ENCODE peak calls at places on chromosomes 2 and 18, in ten cellular contexts. Z is psoas muscle, A is Panc1, Y is HCT116, E is astrocyte of the cerebellum, L is fibroblast of mammary gland, W is GM20000, B is left ventricle myocardium inferior, R is tibial artery, X is GM13976. F is an unnamed sample.

GRCh38 chr2:178109813-178110212 is 2.4 kb upstream of the RBM45 start:
- DNase-seq in L (peak), R (no peak), A (no peak), Y (peak), Z (no peak), W (peak), B (no peak), E (peak), X (peak), F (peak)

GRCh38 chr2:6977095-6977777 is 60.0 kb downstream of the RNF144A start:
- DNase-seq in X (no peak), Z (peak), W (no peak), E (peak), Y (no peak), L (peak), R (peak), B (peak), A (peak), F (no peak)

GRCh38 chr2:74391209-74391579 is 11.1 kb upstream of the DCTN1 start:
- DNase-seq in R (no peak), Y (no peak), X (no peak), A (no peak), E (no peak), B (no peak), Z (no peak), L (no peak), W (no peak), F (no peak)

GRCh38 chr18:28357785-28358401 is 181.0 kb upstream of the CDH2 start:
- DNase-seq in L (no peak), Z (no peak), R (no peak), Y (peak), A (no peak), E (no peak), B (no peak), W (no peak), X (no peak), F (no peak)

GRCh38 chr2:70360661-70361316 is 58.9 kb upstream of the FAM136A start:
- DNase-seq in B (no peak), A (no peak), W (no peak), X (no peak), E (no peak), Y (peak), R (no peak), Z (no peak), L (no peak), F (no peak)

GRCh38 chr18:49015886-49016647 is 65.3 kb upstream of the SMAD7 start:
- DNase-seq in X (no peak), Y (no peak), R (peak), W (no peak), A (no peak), B (no peak), Z (peak), E (no peak), L (no peak), F (no peak)

GRCh38 chr2:75173746-75174145 is 25.6 kb downstream of the TACR1 start:
- DNase-seq in B (no peak), E (no peak), R (no peak), Y (no peak), L (no peak), A (no peak), Z (no peak), X (no peak), W (no peak), F (no peak)

GRCh38 chr2:66281980-66282379 is 152.9 kb upstream of the MEIS1 start:
- DNase-seq in L (no peak), B (no peak), R (no peak), E (no peak), X (no peak), Z (no peak), A (no peak), Y (no peak), W (no peak), F (no peak)

GRCh38 chr2:111121873-111122630 is 1.3 kb downstream of the BCL2L11 start:
- DNase-seq in R (peak), E (peak), Y (peak), L (peak), Z (peak), W (peak), X (peak), B (peak), A (no peak), F (peak)

GRCh38 chr2:226362991-226363390 is 436.6 kb downstream of the IRS1 start:
- DNase-seq in Z (no peak), Y (no peak), X (no peak), R (no peak), L (peak), B (no peak), A (no peak), W (no peak), E (no peak), F (no peak)

GRCh38 chr2:221318751-221319150 is 253.4 kb downstream of the EPHA4 start:
- DNase-seq in B (no peak), R (no peak), Y (no peak), W (no peak), A (no peak), E (no peak), L (no peak), X (no peak), Z (no peak), F (no peak)

GRCh38 chr2:232951891-232952290 is 61.2 kb downstream of the NGEF start:
- DNase-seq in Z (no peak), W (no peak), E (no peak), B (no peak), Y (no peak), R (no peak), A (no peak), X (no peak), L (peak), F (no peak)

GRCh38 chr18:31041346-31042067 is 1.0 kb downstream of the DSC3 start:
- DNase-seq in A (no peak), Z (peak), Y (no peak), R (no peak), E (no peak), B (no peak), W (peak), X (peak), L (no peak), F (peak)

GRCh38 chr2:120604767-120605166 is 130.9 kb upstream of the GLI2 start:
- DNase-seq in Z (no peak), A (no peak), B (peak), Y (no peak), X (no peak), W (no peak), E (no peak), L (no peak), R (no peak), F (no peak)

DNA sequence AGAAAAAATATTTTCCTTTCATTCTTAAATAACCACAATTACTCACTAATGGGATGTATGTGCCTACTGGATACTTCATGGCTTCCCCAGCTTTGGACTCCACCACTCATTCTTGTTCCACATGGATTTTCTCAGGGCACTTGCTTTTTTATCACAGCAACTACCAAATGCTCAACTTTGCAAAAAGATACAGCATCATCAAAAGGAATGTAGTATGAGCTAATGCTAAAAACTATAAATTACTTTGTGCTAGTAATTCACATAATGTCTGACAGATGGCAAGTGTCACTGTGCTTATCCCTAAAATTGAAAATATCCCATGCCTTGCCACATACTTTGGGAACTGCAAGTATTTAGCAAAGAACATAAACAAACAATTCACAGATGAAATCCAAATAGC is 130.4 kb upstream of the ZFP36L2 start:
- DNase-seq in X (no peak), E (no peak), A (no peak), Z (no peak), L (peak), W (no peak), B (no peak), Y (no peak), R (no peak), F (no peak)
- TF ChIP-seq CTCF in X (no peak), E (no peak), A (no peak), Z (no peak), L (no peak), W (no peak), B (no peak), Y (no peak), R (no peak), F (no peak)

GRCh38 chr2:202054716-202055115 is 18.3 kb upstream of the KIAA2012 start:
- DNase-seq in Z (no peak), Y (no peak), X (no peak), L (no peak), E (no peak), A (no peak), R (no peak), B (no peak), W (no peak), F (no peak)

GRCh38 chr2:202060218-202060617 is 12.8 kb upstream of the KIAA2012 start:
- DNase-seq in Z (no peak), L (no peak), X (no peak), B (no peak), Y (no peak), E (no peak), A (no peak), W (no peak), R (no peak), F (no peak)

GRCh38 chr2:202051499-202052161 is 18.0 kb downstream of the FZD7 start:
- DNase-seq in B (no peak), L (no peak), W (no peak), R (no peak), A (no peak), Z (no peak), E (peak), Y (no peak), X (no peak), F (no peak)

GRCh38 chr2:202052235-202052634 is 18.6 kb downstream of the FZD7 start:
- DNase-seq in E (no peak), B (no peak), R (no peak), Y (no peak), X (no peak), A (no peak), W (no peak), Z (no peak), L (no peak), F (no peak)

DNA sequence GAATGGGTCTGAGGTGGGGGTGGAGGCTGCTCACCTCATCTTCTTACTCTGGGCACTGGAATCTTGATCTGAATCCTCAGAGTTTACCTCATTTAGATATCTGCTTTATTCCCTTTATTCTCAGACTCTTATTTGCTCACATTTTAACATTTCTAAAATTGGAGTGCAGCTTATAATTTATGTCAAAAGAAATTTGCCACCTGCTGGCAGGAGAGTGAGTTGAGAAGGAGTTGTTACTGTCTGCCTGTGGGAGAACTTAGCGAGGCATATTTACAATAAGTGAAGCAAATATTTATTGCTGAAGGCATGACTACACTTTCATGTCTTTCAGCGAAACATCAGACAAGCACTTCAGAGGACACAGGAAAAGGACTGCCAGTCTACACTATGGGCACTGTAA is 16.4 kb upstream of the KIAA2012 start:
- DNase-seq in Y (no peak), W (no peak), E (no peak), A (no peak), B (no peak), R (no peak), L (peak), X (no peak), Z (no peak), F (no peak)
- TF ChIP-seq CTCF in Y (peak), W (no peak), E (peak), A (peak), B (peak), R (peak), L (peak), X (no peak), Z (peak), F (peak)

GRCh38 chr18:56083097-56083865 is 495.3 kb upstream of the TCF4 start:
- DNase-seq in A (no peak), X (no peak), W (no peak), B (peak), Z (peak), L (peak), E (peak), R (no peak), Y (no peak), F (no peak)
- TF ChIP-seq CTCF in A (no peak), X (no peak), W (no peak), B (peak), Z (peak), L (peak), E (no peak), R (no peak), Y (no peak), F (no peak)

GRCh38 chr2:191176801-191177438 is 26.1 kb upstream of the STAT4 start:
- DNase-seq in Z (no peak), L (no peak), X (no peak), W (no peak), R (no peak), Y (no peak), E (no peak), B (no peak), A (no peak), F (no peak)
- TF ChIP-seq CTCF in Z (no peak), L (no peak), X (no peak), W (no peak), R (no peak), Y (no peak), E (no peak), B (no peak), A (no peak), F (no peak)

DNA sequence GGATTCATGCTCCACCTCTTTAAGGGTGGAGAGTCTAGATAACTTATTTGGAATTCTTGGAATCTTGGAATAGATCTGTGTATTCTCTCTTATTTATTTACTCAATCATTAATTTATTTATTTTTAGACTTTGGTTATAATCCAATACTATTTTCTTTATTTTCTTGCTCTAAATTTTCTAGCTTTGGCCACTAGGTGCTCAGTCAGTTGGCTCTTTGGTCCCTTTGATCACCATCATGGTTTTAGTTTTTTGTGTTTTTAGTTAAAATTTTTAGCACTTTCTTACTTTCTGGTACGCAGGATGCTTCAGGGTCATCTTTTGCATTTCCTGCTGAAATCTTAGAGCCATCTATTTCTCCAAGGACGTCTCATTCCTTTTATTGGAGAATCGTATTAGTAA is 5.2 kb upstream of the PLEK start:
- DNase-seq in A (no peak), R (no peak), X (no peak), W (no peak), B (no peak), Y (no peak), L (no peak), E (no peak), Z (no peak), F (no peak)
- TF ChIP-seq CTCF in A (peak), R (no peak), X (no peak), W (no peak), B (no peak), Y (peak), L (peak), E (peak), Z (no peak), F (no peak)

GRCh38 chr2:132416080-132416911 is at the start of gene GPR39:
- DNase-seq in Y (peak), W (no peak), L (peak), A (peak), E (peak), X (no peak), Z (peak), R (peak), B (peak), F (no peak)

GRCh38 chr2:132412021-132412420 is 4.6 kb upstream of the GPR39 start:
- DNase-seq in Y (no peak), W (no peak), L (no peak), E (no peak), X (no peak), A (no peak), R (no peak), Z (no peak), B (no peak), F (no peak)

GRCh38 chr2:132417430-132418035 is 928 bp downstream of the GPR39 start:
- DNase-seq in X (no peak), W (no peak), R (no peak), L (no peak), Z (no peak), B (no peak), Y (no peak), E (no peak), A (no peak), F (no peak)

GRCh38 chr2:132416996-132417395 is 391 bp downstream of the GPR39 start:
- DNase-seq in A (no peak), X (no peak), Z (no peak), B (no peak), W (no peak), Y (no peak), E (no peak), L (no peak), R (no peak), F (no peak)

GRCh38 chr2:132415256-132416079 is 1.1 kb upstream of the GPR39 start:
- DNase-seq in A (no peak), L (peak), W (no peak), R (no peak), B (no peak), X (no peak), E (no peak), Y (no peak), Z (no peak), F (no peak)
- TF ChIP-seq CTCF in A (no peak), L (no peak), W (no peak), R (no peak), B (no peak), X (no peak), E (no peak), Y (no peak), Z (no peak), F (no peak)

GRCh38 chr2:113723411-113723810 is 33.0 kb downstream of the SLC35F5 start:
- DNase-seq in E (no peak), W (no peak), B (no peak), A (no peak), Y (no peak), X (no peak), L (no peak), Z (no peak), R (no peak), F (no peak)

GRCh38 chr2:113716291-113716690 is 40.2 kb downstream of the SLC35F5 start:
- DNase-seq in Z (no peak), X (no peak), E (no peak), A (no peak), Y (no peak), W (no peak), R (no peak), L (peak), B (no peak), F (no peak)

GRCh38 chr2:113724010-113724409 is 32.4 kb downstream of the SLC35F5 start:
- DNase-seq in A (no peak), B (no peak), Y (no peak), L (no peak), X (no peak), W (no peak), E (no peak), R (no peak), Z (no peak), F (no peak)

DNA sequence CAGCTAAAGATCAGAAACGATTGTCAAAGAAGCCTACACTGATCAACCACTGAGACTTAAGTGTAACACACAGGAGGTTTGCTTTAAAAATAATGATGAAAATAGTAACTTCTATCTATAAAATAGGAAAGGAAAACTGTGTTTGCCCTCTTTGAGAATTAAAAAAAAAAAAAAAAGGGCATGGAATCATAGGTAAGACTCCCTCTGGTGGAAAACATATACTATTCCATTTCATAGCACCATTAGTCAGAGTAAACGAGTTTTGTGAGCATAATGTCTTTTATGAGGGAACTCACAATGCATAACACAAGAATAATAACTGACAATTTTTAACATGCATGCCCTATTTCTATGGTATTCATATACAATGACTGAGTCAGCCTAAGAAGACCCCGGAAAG is 36.3 kb downstream of the SLC35F5 start:
- DNase-seq in A (no peak), W (no peak), E (no peak), L (peak), Z (no peak), X (no peak), B (no peak), Y (no peak), R (no peak), F (no peak)
- TF ChIP-seq CTCF in A (peak), W (no peak), E (peak), L (peak), Z (peak), X (no peak), B (peak), Y (peak), R (peak), F (no peak)